ENCODE peak calls at places on chromosomes 16 and 17, in seven cellular contexts. A is left ventricle myocardium inferior; O is C1 segment of cervical spinal cord; J is astrocyte of the cerebellum; X is cardiac fibroblast; N is CD8-positive, alpha-beta memory T cell; S is mesothelial cell of epicardium. M is an unnamed sample.

GRCh38 chr16:50505115-50505514 is 43.1 kb upstream of the NKD1 start:
- DNase-seq in S (no peak), A (no peak), X (no peak), J (no peak), N (no peak), O (no peak), M (no peak)

GRCh38 chr17:49074851-49075540 is 57.6 kb upstream of the B4GALNT2 start:
- DNase-seq in X (peak; percentile 29), N (no peak), O (no peak), J (peak; percentile 67), A (no peak), S (no peak), M (no peak)

GRCh38 chr17:45231481-45232116 is 9.9 kb downstream of the FMNL1 start:
- DNase-seq in S (no peak), A (no peak), N (no peak), J (no peak), X (no peak), O (no peak), M (no peak)

GRCh38 chr16:16038950-16039349 is 89.5 kb downstream of the ABCC1 start:
- DNase-seq in J (no peak), X (no peak), A (no peak), S (no peak), O (no peak), N (no peak), M (no peak)

GRCh38 chr16:84245933-84246678 is 6.3 kb upstream of the KCNG4 start:
- DNase-seq in X (no peak), A (no peak), J (no peak), S (no peak), O (no peak), N (no peak), M (no peak)

GRCh38 chr16:83513006-83513755 is 294.6 kb upstream of the HSBP1 start:
- DNase-seq in S (no peak), N (no peak), A (no peak), J (peak; percentile 76), O (no peak), X (peak; percentile 32), M (no peak)

GRCh38 chr17:19271751-19272357 is 34.7 kb downstream of the EPN2 start:
- DNase-seq in J (no peak), A (no peak), S (no peak), N (no peak), X (no peak), O (no peak), M (no peak)

GRCh38 chr16:85991425-85991824 is 92.5 kb downstream of the IRF8 start:
- DNase-seq in A (no peak), J (no peak), S (no peak), O (no peak), X (no peak), N (no peak), M (no peak)

GRCh38 chr17:38745545-38745944 is 2.6 kb downstream of the PCGF2 start:
- DNase-seq in J (no peak), N (no peak), X (no peak), A (no peak), O (no peak), S (no peak), M (peak; percentile 62)

GRCh38 chr17:12113156-12113555 is 92.5 kb downstream of the MAP2K4 start:
- DNase-seq in S (no peak), O (no peak), X (no peak), N (no peak), J (no peak), A (no peak), M (no peak)

GRCh38 chr16:1296688-1297412 is 12.6 kb upstream of the UBE2I start:
- DNase-seq in J (no peak), S (no peak), X (no peak), O (no peak), N (no peak), A (no peak), M (peak; percentile 18)

GRCh38 chr17:68378202-68379149 is 78.8 kb downstream of the WIPI1 start:
- DNase-seq in J (peak; percentile 85), S (peak; percentile 45), X (peak; percentile 97), N (no peak), A (peak; percentile 95), O (peak; percentile 71), M (peak; percentile 98)

GRCh38 chr17:74779948-74780400 is 3.8 kb upstream of the NAT9 start:
- DNase-seq in O (peak; percentile 67), N (peak; percentile 76), X (no peak), J (no peak), A (peak; percentile 45), S (no peak), M (peak; percentile 81)

GRCh38 chr17:4858068-4858879 is 25.1 kb downstream of the MINK1 start:
- DNase-seq in J (no peak), X (peak; percentile 70), N (no peak), O (peak; percentile 58), S (no peak), A (no peak), M (no peak)

GRCh38 chr17:42819939-42820535 is 4.0 kb downstream of the BECN1 start:
- DNase-seq in J (no peak), S (no peak), A (peak; percentile 40), X (peak; percentile 71), N (peak; percentile 43), O (no peak), M (peak; percentile 69)

GRCh38 chr17:72359274-72359673 is 238.5 kb downstream of the SOX9 start:
- DNase-seq in N (no peak), X (no peak), J (no peak), S (no peak), O (no peak), A (no peak), M (no peak)

GRCh38 chr17:180380-181212 is 854 bp downstream of the DOC2B start:
- DNase-seq in A (peak; percentile 35), O (no peak), J (no peak), N (no peak), X (no peak), S (peak; percentile 64), M (peak; percentile 45)

GRCh38 chr17:37024181-37024637 is 75.5 kb downstream of the AATF start:
- DNase-seq in A (no peak), X (peak; percentile 73), N (no peak), O (no peak), S (no peak), J (no peak), M (no peak)

GRCh38 chr16:76038097-76038496 is 239.1 kb upstream of the CNTNAP4 start:
- DNase-seq in O (no peak), A (no peak), X (no peak), J (no peak), S (no peak), N (no peak), M (no peak)

GRCh38 chr16:11004957-11005610 is 60.7 kb downstream of the CLEC16A start:
- DNase-seq in A (no peak), J (no peak), X (no peak), N (no peak), S (no peak), O (no peak), M (no peak)

GRCh38 chr17:65268832-65269231 is 131.7 kb downstream of the RGS9 start:
- DNase-seq in A (no peak), N (no peak), J (no peak), O (no peak), X (no peak), S (no peak), M (no peak)

GRCh38 chr17:35896011-35896587 is 15.9 kb upstream of the CCL5 start:
- DNase-seq in N (no peak), J (no peak), S (no peak), O (no peak), X (peak; percentile 72), A (no peak), M (no peak)

GRCh38 chr16:81618661-81619060 is 160.4 kb upstream of the PLCG2 start:
- DNase-seq in O (peak; percentile 55), A (no peak), N (no peak), X (no peak), S (no peak), J (no peak), M (no peak)

GRCh38 chr17:17110520-17110919 is 68.3 kb downstream of the MPRIP start:
- DNase-seq in X (no peak), J (no peak), A (no peak), N (no peak), S (no peak), O (no peak), M (no peak)

GRCh38 chr17:65472602-65473001 is 88.8 kb downstream of the AXIN2 start:
- DNase-seq in O (no peak), S (no peak), J (no peak), A (no peak), X (peak; percentile 92), N (no peak), M (peak; percentile 73)

GRCh38 chr17:81437221-81437651 is 42.0 kb downstream of the BAHCC1 start:
- DNase-seq in N (no peak), A (no peak), S (no peak), X (no peak), J (no peak), O (no peak), M (no peak)

GRCh38 chr17:57938061-57938502 is 17.1 kb downstream of the CUEDC1 start:
- DNase-seq in O (no peak), N (no peak), S (no peak), J (no peak), X (no peak), A (no peak), M (no peak)

GRCh38 chr16:81861503-81861902 is 82.4 kb downstream of the PLCG2 start:
- DNase-seq in J (no peak), A (no peak), N (no peak), S (no peak), O (no peak), X (no peak), M (no peak)

GRCh38 chr16:19429271-19429670 is 11.6 kb downstream of the TMC5 start:
- DNase-seq in J (no peak), A (no peak), S (no peak), O (no peak), X (no peak), N (no peak), M (no peak)

GRCh38 chr17:42233994-42234393 is 39.7 kb upstream of the GHDC start:
- DNase-seq in N (no peak), A (no peak), X (no peak), S (no peak), J (no peak), O (no peak), M (no peak)